ENCODE peak calls at places on chromosomes 1 and 21, in nine cellular contexts. W is endothelial cell; E is heart right ventricle; M is astrocyte of the cerebellum; X is CD8-positive, alpha-beta T cell; I is CD4-positive, alpha-beta T cell; P is mammary epithelial cell; B is upper lobe of right lung; J is RWPE2. K is an unnamed sample.

GRCh38 chr1:50251592-50252165 is 143.0 kb downstream of the ELAVL4 start:
- DNase-seq in W (no peak), E (no peak), M (no peak), X (no peak), I (no peak), P (no peak), B (no peak), J (no peak), K (peak)

GRCh38 chr1:227944931-227945890 is 2.5 kb downstream of the WNT9A start:
- DNase-seq in W (no peak), E (peak), M (no peak), X (no peak), I (peak), P (no peak), B (peak), J (peak), K (peak)

GRCh38 chr1:58754683-58755467 is 29.0 kb downstream of the JUN start:
- DNase-seq in W (no peak), E (no peak), M (no peak), X (peak), I (no peak), P (no peak), B (no peak), J (no peak), K (no peak)

GRCh38 chr1:3264456-3264855 is 190.0 kb upstream of the ARHGEF16 start:
- DNase-seq in W (no peak), E (no peak), M (no peak), X (no peak), I (no peak), P (no peak), B (no peak), J (no peak), K (no peak)

GRCh38 chr1:58041621-58042020 is 504.9 kb downstream of the OMA1 start:
- DNase-seq in W (no peak), E (no peak), M (no peak), X (no peak), I (no peak), P (peak), B (no peak), J (no peak), K (no peak)

GRCh38 chr1:173856903-173857302 is 10.9 kb downstream of the GAS5 start:
- DNase-seq in W (peak), E (no peak), M (no peak), X (no peak), I (no peak), P (no peak), B (no peak), J (no peak), K (no peak)

GRCh38 chr1:26287033-26287711 is 7.3 kb downstream of the SH3BGRL3 start:
- DNase-seq in W (no peak), E (peak), M (no peak), X (peak), I (peak), P (no peak), B (no peak), J (no peak), K (peak)

GRCh38 chr1:184368354-184368753 is 18.5 kb upstream of the C1orf21 start:
- DNase-seq in W (no peak), E (no peak), M (no peak), X (no peak), I (no peak), P (no peak), B (no peak), J (no peak), K (no peak)

GRCh38 chr1:22832414-22832786 is 121.8 kb downstream of the EPHB2 start:
- DNase-seq in W (no peak), E (no peak), M (no peak), X (no peak), I (no peak), P (peak), B (no peak), J (no peak), K (no peak)

GRCh38 chr1:54239603-54240002 is 39.6 kb downstream of the MRPL37 start:
- DNase-seq in W (no peak), E (no peak), M (no peak), X (no peak), I (no peak), P (no peak), B (no peak), J (no peak), K (no peak)

GRCh38 chr1:210257698-210258395 is 25.3 kb downstream of the SERTAD4 start:
- DNase-seq in W (no peak), E (no peak), M (no peak), X (no peak), I (no peak), P (peak), B (no peak), J (no peak), K (no peak)

GRCh38 chr21:15517394-15517793 is 212.4 kb upstream of the USP25 start:
- DNase-seq in W (no peak), E (no peak), M (no peak), X (no peak), I (no peak), P (no peak), B (no peak), J (no peak), K (no peak)

GRCh38 chr1:235933483-235934116 is 66.9 kb upstream of the LYST start:
- DNase-seq in W (no peak), E (no peak), M (no peak), X (no peak), I (no peak), P (no peak), B (peak), J (no peak), K (no peak)

GRCh38 chr1:225866061-225866844 is 15.9 kb downstream of the TMEM63A start:
- DNase-seq in W (no peak), E (no peak), M (peak), X (peak), I (peak), P (no peak), B (no peak), J (no peak), K (no peak)

GRCh38 chr1:51189421-51190073 is 46.5 kb upstream of the RNF11 start:
- DNase-seq in W (peak), E (peak), M (peak), X (peak), I (no peak), P (peak), B (no peak), J (no peak), K (peak)

GRCh38 chr1:212482352-212483153 is 49.8 kb downstream of the NENF start:
- DNase-seq in W (no peak), E (no peak), M (peak), X (no peak), I (no peak), P (peak), B (peak), J (no peak), K (no peak)

DNA sequence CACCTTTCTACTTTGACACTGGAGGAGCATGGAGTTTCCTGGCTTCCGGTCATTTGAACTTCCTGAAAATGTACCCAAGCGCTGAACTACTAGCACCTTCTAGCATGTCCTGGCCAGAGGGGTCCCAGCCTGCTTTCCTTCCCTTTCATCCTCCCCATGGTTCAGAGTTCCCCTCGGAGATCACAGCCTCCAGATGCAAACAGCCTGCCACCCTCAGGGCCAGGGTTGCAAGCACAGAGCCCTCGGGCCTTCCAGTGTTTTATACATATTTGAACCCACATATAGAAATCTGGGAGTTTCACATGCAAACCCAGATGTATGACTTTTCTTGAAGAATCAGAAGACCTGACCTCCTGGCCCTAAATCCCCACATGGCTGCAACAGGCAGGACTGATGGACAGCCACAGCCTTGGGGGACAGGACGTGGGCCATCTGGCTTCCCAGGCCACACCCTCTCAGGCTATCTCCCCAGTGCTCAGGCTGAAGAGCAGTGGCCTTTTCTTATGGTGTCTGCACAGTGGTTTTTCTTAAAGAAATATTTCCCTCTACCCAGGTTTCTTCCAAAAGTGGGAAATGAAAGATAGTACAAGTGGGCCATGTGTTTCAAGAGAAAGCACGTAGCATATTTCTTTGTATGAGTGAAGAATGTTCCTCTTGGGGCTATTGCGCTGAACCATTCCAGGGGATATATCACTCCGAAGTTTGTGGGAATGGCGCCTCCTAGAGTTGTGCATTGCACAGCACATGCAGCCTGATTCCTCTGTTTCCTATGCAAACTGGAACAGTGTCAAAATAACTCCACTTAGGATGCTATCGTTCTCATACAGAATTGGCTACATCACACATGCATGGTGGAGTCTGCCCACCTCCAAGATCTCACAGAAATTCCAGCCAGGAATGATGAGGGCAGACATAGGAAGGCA is 232.0 kb upstream of the VAMP3 start:
- DNase-seq in W (no peak), E (no peak), M (no peak), X (no peak), I (no peak), P (no peak), B (no peak), J (peak), K (no peak)
- TF ChIP-seq CTCF in W (no peak), E (no peak), M (no peak), X (no peak), I (no peak), P (no peak), B (no peak), J (no peak), K (peak)

GRCh38 chr1:170262540-170262939 is 116.8 kb downstream of the NTMT2 start:
- DNase-seq in W (no peak), E (no peak), M (no peak), X (no peak), I (no peak), P (no peak), B (no peak), J (no peak), K (no peak)

GRCh38 chr1:170271430-170271829 is 125.7 kb downstream of the NTMT2 start:
- DNase-seq in W (no peak), E (no peak), M (no peak), X (no peak), I (no peak), P (no peak), B (no peak), J (no peak), K (no peak)

GRCh38 chr1:170261669-170262068 is 115.9 kb downstream of the NTMT2 start:
- DNase-seq in W (no peak), E (no peak), M (peak), X (no peak), I (no peak), P (no peak), B (no peak), J (no peak), K (no peak)

GRCh38 chr1:170265234-170265633 is 119.5 kb downstream of the NTMT2 start:
- DNase-seq in W (no peak), E (no peak), M (no peak), X (no peak), I (no peak), P (no peak), B (no peak), J (no peak), K (no peak)

GRCh38 chr1:170267317-170267716 is 121.6 kb downstream of the NTMT2 start:
- DNase-seq in W (no peak), E (no peak), M (no peak), X (no peak), I (no peak), P (no peak), B (no peak), J (no peak), K (no peak)
- TF ChIP-seq CTCF in W (no peak), E (no peak), M (no peak), X (no peak), I (no peak), P (no peak), B (no peak), J (no peak), K (no peak)

GRCh38 chr1:42680921-42681683 is 1.1 kb upstream of the YBX1 start:
- DNase-seq in W (no peak), E (no peak), M (no peak), X (peak), I (no peak), P (peak), B (no peak), J (no peak), K (no peak)
- TF ChIP-seq CTCF in W (no peak), E (no peak), M (no peak), X (no peak), I (no peak), P (no peak), B (peak), J (no peak), K (no peak)

DNA sequence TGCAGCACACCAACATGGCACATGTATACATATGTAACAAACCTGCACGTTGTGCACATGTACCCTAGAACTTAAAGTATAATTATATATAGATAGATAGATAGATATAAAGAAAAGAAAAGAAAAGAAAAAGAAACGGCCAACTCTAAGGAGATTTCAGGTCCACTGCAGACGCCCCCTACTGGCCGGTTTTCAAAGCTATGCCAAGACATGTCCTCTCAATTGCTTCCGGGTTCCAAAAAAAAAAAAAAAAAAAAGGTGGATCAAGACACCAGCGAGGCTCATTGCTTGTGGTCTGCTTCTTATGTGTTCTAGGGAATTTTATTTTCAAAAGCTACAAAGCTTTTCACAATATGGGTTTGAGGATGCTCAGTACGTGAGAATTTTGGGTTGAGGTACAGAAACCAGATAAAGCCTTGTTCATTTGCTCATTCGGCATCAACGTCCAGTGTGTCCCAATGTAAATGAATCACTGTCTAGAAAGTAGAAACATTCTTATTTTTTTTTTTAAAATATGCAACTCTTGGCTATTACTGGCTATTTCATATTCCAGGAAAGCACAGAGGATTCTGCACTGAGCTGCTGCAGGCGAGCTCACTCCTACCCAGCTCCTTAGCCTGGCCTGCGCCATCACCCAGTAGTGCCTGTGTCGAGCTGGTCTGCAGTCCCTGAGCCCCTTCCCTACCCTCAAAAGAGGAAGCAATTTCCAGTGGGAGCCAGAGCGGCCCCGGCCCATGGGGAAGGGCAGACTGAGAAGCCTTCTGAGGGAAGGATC is 643.0 kb downstream of the KIF26B start:
- DNase-seq in W (peak), E (no peak), M (no peak), X (no peak), I (no peak), P (no peak), B (no peak), J (no peak), K (no peak)
- TF ChIP-seq CTCF in W (peak), E (peak), M (peak), X (no peak), I (no peak), P (peak), B (peak), J (no peak), K (peak)

GRCh38 chr1:243465081-243465480 is 209.2 kb downstream of the SDCCAG8 start:
- DNase-seq in W (no peak), E (no peak), M (no peak), X (no peak), I (no peak), P (peak), B (no peak), J (no peak), K (no peak)
- TF ChIP-seq CTCF in W (no peak), E (no peak), M (no peak), X (no peak), I (no peak), P (no peak), B (no peak), J (no peak), K (no peak)

K was measured in GM13977.